ENCODE peak calls at places on chromosomes 4 and X, in six cellular contexts. H is cardiac muscle cell, I is H9, G is stomach, L is colonic mucosa, E is right lobe of liver. U is an unnamed sample. For H3K4me1 and H3K27me3, the result is how much of the 10 kb centered on the place peaks cover.

GRCh38 chrX:18617351-18617750 is 54.6 kb downstream of the RS1 start:
- DNase-seq in H (peak), I (no peak), G (no peak), L (peak), E (no peak), U (no peak)

GRCh38 chr4:182343435-182343834 is 100.2 kb downstream of the TENM3 start:
- DNase-seq in H (no peak), I (peak), G (no peak), L (no peak), E (no peak), U (no peak)

GRCh38 chr4:97491856-97492255 is 651.4 kb downstream of the STPG2 start:
- DNase-seq in H (no peak), I (no peak), G (no peak), L (no peak), E (no peak), U (no peak)

GRCh38 chr4:156673483-156673882 is 298.1 kb downstream of the PDGFC start:
- DNase-seq in H (peak), I (no peak), G (no peak), L (no peak), E (no peak), U (no peak)

GRCh38 chr4:22910200-22910599 is 217.5 kb downstream of the GBA3 start:
- DNase-seq in H (no peak), I (no peak), G (no peak), L (no peak), E (no peak), U (no peak)

GRCh38 chr4:2389691-2390090 is 28.8 kb downstream of the ZFYVE28 start:
- DNase-seq in H (no peak), I (no peak), G (no peak), L (no peak), E (no peak), U (no peak)

GRCh38 chr4:159070742-159071141 is 32.1 kb upstream of the RAPGEF2 start:
- DNase-seq in H (peak), I (no peak), G (no peak), L (no peak), E (no peak), U (no peak)

GRCh38 chrX:29478336-29479069 is 736.9 kb upstream of the MAGEB2 start:
- DNase-seq in H (peak), I (peak), G (peak), L (peak), E (peak), U (no peak)

GRCh38 chrX:10014462-10015373 is 47.6 kb downstream of the CLDN34 start:
- DNase-seq in H (peak), I (peak), G (peak), L (peak), E (peak), U (peak)

GRCh38 chr4:110184124-110184790 is 14.2 kb downstream of the ELOVL6 start:
- DNase-seq in H (peak), I (no peak), G (no peak), L (no peak), E (no peak), U (no peak)

GRCh38 chr4:87031946-87032345 is 97.1 kb downstream of the AFF1 start:
- DNase-seq in H (peak), I (no peak), G (no peak), L (no peak), E (no peak), U (no peak)

GRCh38 chr4:70930530-70931256 is 28.5 kb downstream of the MOB1B start:
- DNase-seq in H (no peak), I (no peak), G (no peak), L (no peak), E (no peak), U (no peak)

GRCh38 chr4:35325908-35326453 is 918.3 kb downstream of the ARAP2 start:
- DNase-seq in H (no peak), I (no peak), G (no peak), L (no peak), E (no peak), U (no peak)

GRCh38 chr4:5372198-5372597 is 320.9 kb downstream of the STK32B start:
- DNase-seq in H (no peak), I (no peak), G (no peak), L (no peak), E (no peak), U (no peak)

GRCh38 chr4:174579421-174579820 is 57.1 kb upstream of the HPGD start:
- DNase-seq in H (no peak), I (no peak), G (no peak), L (no peak), E (no peak), U (no peak)

GRCh38 chr4:38131371-38132139 is 171.4 kb downstream of the PTTG2 start:
- DNase-seq in H (peak), I (peak), G (no peak), L (no peak), E (no peak), U (no peak)

GRCh38 chr4:38130884-38131283 is 170.7 kb downstream of the PTTG2 start:
- DNase-seq in H (no peak), I (no peak), G (no peak), L (no peak), E (no peak), U (no peak)

GRCh38 chr4:38125816-38126215 is 165.6 kb downstream of the PTTG2 start:
- DNase-seq in H (no peak), I (no peak), G (no peak), L (no peak), E (no peak), U (no peak)

GRCh38 chr4:38129452-38129830 is 169.2 kb downstream of the PTTG2 start:
- DNase-seq in H (no peak), I (no peak), G (no peak), L (no peak), E (no peak), U (no peak)

GRCh38 chr4:38128478-38129451 is 168.6 kb downstream of the PTTG2 start:
- DNase-seq in H (no peak), I (peak), G (no peak), L (peak), E (peak), U (no peak)
- H3K4me1 ChIP-seq in H (under half), I (under half), G (under half), L (under half), E (half or more), U (under half)

GRCh38 chrX:153777261-153778090 is 3.4 kb upstream of the SRPK3 start:
- DNase-seq in H (no peak), I (no peak), G (no peak), L (no peak), E (peak), U (peak)

GRCh38 chrX:153778684-153779101 is 2.1 kb upstream of the SRPK3 start:
- DNase-seq in H (no peak), I (no peak), G (no peak), L (no peak), E (no peak), U (peak)

GRCh38 chrX:153776611-153777045 is 4.2 kb upstream of the SRPK3 start:
- DNase-seq in H (no peak), I (no peak), G (no peak), L (no peak), E (peak), U (no peak)

GRCh38 chrX:153779891-153780677 is 757 bp upstream of the SRPK3 start:
- DNase-seq in H (no peak), I (no peak), G (no peak), L (no peak), E (no peak), U (no peak)

GRCh38 chrX:153778151-153778551 is 2.7 kb upstream of the SRPK3 start:
- DNase-seq in H (no peak), I (no peak), G (no peak), L (no peak), E (no peak), U (no peak)
- TF ChIP-seq CTCF in H (no peak), I (no peak), G (no peak), L (no peak), E (no peak), U (no peak)

GRCh38 chrX:118508221-118508620 is 12.6 kb downstream of the DOCK11 start:
- DNase-seq in H (no peak), I (no peak), G (no peak), L (no peak), E (no peak), U (no peak)
- H3K27me3 ChIP-seq in H (under half), I (under half), G (under half), L (under half), E (under half), U (under half)

GRCh38 chr4:98659106-98659592 is 738 bp upstream of the TSPAN5 start:
- DNase-seq in H (peak), I (peak), G (no peak), L (peak), E (no peak), U (no peak)
- H3K4me1 ChIP-seq in H (under half), I (under half), G (under half), L (under half), E (under half), U (under half)

GRCh38 chr4:136865591-136865990 is 666.7 kb downstream of the PCDH18 start:
- DNase-seq in H (peak), I (no peak), G (no peak), L (no peak), E (no peak), U (no peak)

GRCh38 chr4:136861081-136861480 is 671.2 kb downstream of the PCDH18 start:
- DNase-seq in H (no peak), I (no peak), G (no peak), L (no peak), E (no peak), U (no peak)

GRCh38 chr4:136867465-136867864 is 664.8 kb downstream of the PCDH18 start:
- DNase-seq in H (no peak), I (peak), G (no peak), L (no peak), E (no peak), U (no peak)

GRCh38 chr4:136863756-136864155 is 668.5 kb downstream of the PCDH18 start:
- DNase-seq in H (peak), I (peak), G (no peak), L (no peak), E (no peak), U (no peak)

DNA sequence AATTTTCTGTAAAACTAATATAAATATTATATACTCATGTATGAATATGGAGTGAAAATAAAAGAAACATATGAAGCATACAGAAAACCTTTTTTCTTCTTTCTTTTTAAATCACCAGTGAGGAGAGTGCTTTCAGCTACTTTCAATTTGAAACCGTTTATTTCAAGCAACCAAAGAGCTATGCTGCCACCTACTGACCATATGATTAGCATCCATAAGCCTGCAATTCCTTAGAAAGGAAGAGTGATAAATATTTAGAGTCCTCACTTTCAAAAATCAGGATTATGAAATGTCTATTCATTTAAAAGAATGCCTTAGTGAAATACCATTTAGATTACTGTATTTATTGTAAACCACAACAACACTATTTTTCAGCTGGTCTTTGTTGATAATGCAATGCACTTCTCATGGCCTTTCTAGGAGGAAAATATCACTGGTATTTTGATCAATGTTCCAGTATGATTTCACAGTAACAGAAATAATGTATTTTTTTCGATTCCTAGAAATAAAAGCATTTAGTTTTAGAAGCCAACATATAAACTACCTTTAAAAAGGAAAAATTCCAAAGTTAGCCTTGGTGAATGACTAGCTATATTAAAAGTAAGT is 667.6 kb downstream of the PCDH18 start:
- DNase-seq in H (peak), I (no peak), G (no peak), L (peak), E (no peak), U (no peak)
- TF ChIP-seq CTCF in H (peak), I (peak), G (no peak), L (peak), E (peak), U (peak)

DNA sequence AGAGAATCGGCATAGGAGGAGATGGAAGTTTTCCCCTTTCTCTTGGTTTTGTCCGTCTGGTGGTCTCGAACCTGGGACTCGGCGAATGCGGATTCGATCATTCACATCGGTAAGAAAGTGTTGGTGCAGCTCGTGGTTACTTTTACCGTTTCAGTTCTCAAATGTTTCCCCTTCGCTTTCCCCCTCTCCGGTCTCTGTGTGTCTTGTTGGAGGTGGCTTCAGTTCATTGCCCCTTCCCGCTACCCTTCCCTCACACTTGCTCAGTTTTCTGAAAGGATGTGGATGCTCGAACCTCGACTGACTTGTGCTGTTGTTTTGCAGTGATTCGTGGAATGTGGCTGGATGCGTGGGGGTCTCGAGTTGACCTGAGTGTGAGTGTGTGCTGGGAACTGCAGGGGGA is 870 bp downstream of the GRID2 start:
- DNase-seq in H (peak), I (peak), G (no peak), L (no peak), E (no peak), U (no peak)
- H3K27me3 ChIP-seq in H (under half), I (under half), G (half or more), L (under half), E (under half), U (half or more)

DNA sequence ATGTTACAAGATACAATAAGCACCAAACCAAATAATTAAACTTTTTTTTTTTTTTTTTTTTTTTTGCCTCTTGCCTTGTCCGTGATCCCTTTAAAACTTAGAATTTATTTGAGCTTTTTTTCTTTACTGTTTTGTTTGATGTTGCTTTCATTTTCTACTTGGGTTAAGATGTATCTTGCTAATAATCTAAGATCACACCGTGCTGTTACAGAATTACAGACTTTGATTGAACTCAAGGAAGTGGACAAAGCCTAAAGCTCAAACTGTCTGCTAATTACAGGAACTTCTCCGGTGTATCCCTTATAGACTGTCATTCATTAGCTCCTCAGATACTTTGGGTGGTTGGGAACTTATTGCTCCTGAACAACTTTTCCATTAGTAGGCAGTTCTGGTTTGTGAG is 26.5 kb downstream of the STIM2 start:
- DNase-seq in H (no peak), I (no peak), G (no peak), L (no peak), E (no peak), U (no peak)
- H3K4me1 ChIP-seq in H (under half), I (under half), G (under half), L (under half), E (under half), U (under half)